ENCODE peak calls at places on chromosomes 7 and 10, in six cellular contexts. U, Z, F, T, A and M are unnamed samples.
A peak's percentile ranks its signal among the peaks of the same experiment; 100 is the strongest.

GRCh38 chr7:133020501-133020900 is 61.4 kb downstream of the CHCHD3 start:
- DNase-seq in U (no peak), Z (no peak), F (no peak), T (no peak), A (no peak), M (peak; percentile 38)

GRCh38 chr7:130476287-130477001 is 15.4 kb upstream of the MEST start:
- DNase-seq in U (no peak), Z (peak; percentile 56), F (no peak), T (no peak), A (no peak), M (no peak)

GRCh38 chr10:87656431-87657072 is 3.1 kb upstream of the PAPSS2 start:
- DNase-seq in U (no peak), Z (peak; percentile 61), F (no peak), T (peak; percentile 31), A (no peak), M (peak; percentile 74)

GRCh38 chr7:136857573-136857972 is 10.9 kb upstream of the CHRM2 start:
- DNase-seq in U (no peak), Z (peak; percentile 54), F (no peak), T (no peak), A (no peak), M (peak; percentile 59)

GRCh38 chr10:86359111-86359510 is 7.5 kb downstream of the GRID1 start:
- DNase-seq in U (no peak), Z (no peak), F (no peak), T (no peak), A (no peak), M (no peak)

GRCh38 chr7:42677751-42678231 is 234.1 kb downstream of the C7orf25 start:
- DNase-seq in U (no peak), Z (peak; percentile 94), F (no peak), T (no peak), A (no peak), M (peak; percentile 91)

GRCh38 chr10:68826764-68827591 is at the start of gene STOX1:
- DNase-seq in U (peak; percentile 58), Z (peak; percentile 47), F (no peak), T (peak; percentile 65), A (no peak), M (peak; percentile 53)

GRCh38 chr7:132498319-132498718 is 78.0 kb downstream of the PLXNA4 start:
- DNase-seq in U (no peak), Z (no peak), F (no peak), T (no peak), A (no peak), M (no peak)

GRCh38 chr10:73815719-73816030 is 4.3 kb upstream of the NDST2 start:
- DNase-seq in U (no peak), Z (no peak), F (no peak), T (no peak), A (no peak), M (no peak)

GRCh38 chr10:71068811-71069411 is 143.5 kb upstream of the UNC5B start:
- DNase-seq in U (no peak), Z (peak; percentile 9), F (no peak), T (no peak), A (no peak), M (peak; percentile 6)

GRCh38 chr10:47438857-47439474 is 44.9 kb downstream of the ANXA8 start:
- DNase-seq in U (peak; percentile 60), Z (peak; percentile 74), F (peak; percentile 16), T (no peak), A (no peak), M (peak; percentile 82)

GRCh38 chr10:110010076-110011069 is 2.6 kb downstream of the ADD3 start:
- DNase-seq in U (peak; percentile 38), Z (no peak), F (no peak), T (no peak), A (peak; percentile 13), M (no peak)

GRCh38 chr7:66146701-66147100 is 32.1 kb downstream of the CRCP start:
- DNase-seq in U (no peak), Z (peak; percentile 39), F (no peak), T (no peak), A (no peak), M (no peak)

GRCh38 chr7:15555385-15555859 is 6.4 kb downstream of the AGMO start:
- DNase-seq in U (no peak), Z (peak; percentile 34), F (no peak), T (peak; percentile 81), A (no peak), M (peak; percentile 43)

GRCh38 chr10:5565671-5566581 is 41.2 kb downstream of the CALML3 start:
- DNase-seq in U (no peak), Z (no peak), F (no peak), T (no peak), A (no peak), M (peak; percentile 19)

GRCh38 chr10:77428776-77429395 is 208.7 kb downstream of the KCNMA1 start:
- DNase-seq in U (peak; percentile 29), Z (peak; percentile 81), F (no peak), T (no peak), A (no peak), M (peak; percentile 61)

GRCh38 chr7:151367304-151367703 is 25.7 kb downstream of the NUB1 start:
- DNase-seq in U (no peak), Z (peak; percentile 24), F (no peak), T (no peak), A (no peak), M (no peak)

GRCh38 chr10:92688927-92689662 is 660 bp upstream of the HHEX start:
- DNase-seq in U (peak; percentile 31), Z (peak; percentile 48), F (no peak), T (no peak), A (no peak), M (peak; percentile 44)

GRCh38 chr7:107037866-107038598 is 6.5 kb upstream of the PRKAR2B start:
- DNase-seq in U (no peak), Z (no peak), F (no peak), T (no peak), A (no peak), M (no peak)

GRCh38 chr10:101493782-101494281 is 94.2 kb downstream of the POLL start:
- DNase-seq in U (no peak), Z (no peak), F (no peak), T (no peak), A (no peak), M (no peak)

GRCh38 chr7:106425017-106425719 is 140.4 kb upstream of the NAMPT start:
- DNase-seq in U (peak; percentile 59), Z (peak; percentile 98), F (peak; percentile 68), T (no peak), A (no peak), M (peak; percentile 100)

GRCh38 chr7:122217125-122217524 is 73.1 kb upstream of the AASS start:
- DNase-seq in U (no peak), Z (no peak), F (no peak), T (no peak), A (no peak), M (peak; percentile 35)

GRCh38 chr7:90621130-90621891 is 25.2 kb downstream of the CDK14 start:
- DNase-seq in U (no peak), Z (no peak), F (no peak), T (no peak), A (no peak), M (peak; percentile 66)

GRCh38 chr10:119401671-119402395 is 140.7 kb downstream of the RGS10 start:
- DNase-seq in U (peak; percentile 46), Z (peak; percentile 92), F (peak; percentile 41), T (no peak), A (no peak), M (peak; percentile 92)

GRCh38 chr7:2523941-2524807 is 4.6 kb downstream of the LFNG start:
- DNase-seq in U (peak; percentile 97), Z (peak; percentile 69), F (no peak), T (peak; percentile 95), A (no peak), M (peak; percentile 65)

GRCh38 chr7:84510501-84510900 is 315.9 kb upstream of the SEMA3A start:
- DNase-seq in U (no peak), Z (peak; percentile 62), F (no peak), T (no peak), A (no peak), M (peak; percentile 49)

GRCh38 chr10:29479081-29479917 is 155.5 kb downstream of the SVIL start:
- DNase-seq in U (no peak), Z (peak; percentile 83), F (no peak), T (peak; percentile 50), A (no peak), M (no peak)

GRCh38 chr10:70558295-70558694 is 44.2 kb downstream of the PRF1 start:
- DNase-seq in U (no peak), Z (no peak), F (no peak), T (no peak), A (no peak), M (no peak)

GRCh38 chr7:43612599-43613589 is 30.0 kb downstream of the STK17A start:
- DNase-seq in U (no peak), Z (peak; percentile 67), F (no peak), T (no peak), A (no peak), M (peak; percentile 41)

GRCh38 chr10:16348891-16349290 is 87.9 kb upstream of the PTER start:
- DNase-seq in U (no peak), Z (no peak), F (no peak), T (no peak), A (no peak), M (no peak)